ENCODE peak calls at places on chromosomes 2 and 18, in six cellular contexts. E, K, V, W, Z and T are unnamed samples.

GRCh38 chr2:174660984-174661675 is 63.5 kb upstream of the WIPF1 start:
- DNase-seq in E (no peak), K (no peak), V (no peak), W (no peak), Z (no peak), T (no peak)

GRCh38 chr2:48961009-48961408 is 193.3 kb downstream of the FSHR start:
- DNase-seq in E (no peak), K (no peak), V (no peak), W (no peak), Z (no peak), T (no peak)

GRCh38 chr18:43533371-43533770 is 256.1 kb upstream of the SYT4 start:
- DNase-seq in E (no peak), K (no peak), V (no peak), W (no peak), Z (no peak), T (no peak)

GRCh38 chr2:205481861-205482260 is 200.4 kb upstream of the NRP2 start:
- DNase-seq in E (no peak), K (no peak), V (no peak), W (no peak), Z (no peak), T (no peak)

GRCh38 chr2:231387904-231388724 is 7.4 kb upstream of the B3GNT7 start:
- DNase-seq in E (peak; percentile 76), K (no peak), V (no peak), W (no peak), Z (no peak), T (peak; percentile 85)

GRCh38 chr2:213016984-213017351 is 134.4 kb downstream of the IKZF2 start:
- DNase-seq in E (no peak), K (no peak), V (no peak), W (no peak), Z (no peak), T (no peak)

GRCh38 chr2:14516844-14517243 is 115.7 kb upstream of the LRATD1 start:
- DNase-seq in E (no peak), K (no peak), V (no peak), W (no peak), Z (no peak), T (no peak)

GRCh38 chr2:6808426-6808825 is 57.3 kb downstream of the CMPK2 start:
- DNase-seq in E (no peak), K (no peak), V (no peak), W (no peak), Z (no peak), T (no peak)

GRCh38 chr18:45745817-45746461 is 22.0 kb downstream of the SLC14A1 start:
- DNase-seq in E (peak; percentile 40), K (no peak), V (no peak), W (no peak), Z (no peak), T (no peak)

GRCh38 chr2:164257794-164258193 is 363.5 kb downstream of the GRB14 start:
- DNase-seq in E (no peak), K (no peak), V (no peak), W (no peak), Z (no peak), T (no peak)

GRCh38 chr2:62216616-62217015 is 20.7 kb downstream of the B3GNT2 start:
- DNase-seq in E (no peak), K (no peak), V (no peak), W (peak; percentile 25), Z (peak; percentile 46), T (no peak)

GRCh38 chr2:136183095-136183494 is 65.1 kb upstream of the CXCR4 start:
- DNase-seq in E (no peak), K (no peak), V (no peak), W (no peak), Z (no peak), T (no peak)

GRCh38 chr2:202376460-202377307 is 557 bp downstream of the BMPR2 start:
- DNase-seq in E (peak; percentile 58), K (no peak), V (peak; percentile 88), W (peak; percentile 51), Z (peak; percentile 48), T (peak; percentile 75)

GRCh38 chr2:136216073-136216472 is 98.1 kb upstream of the CXCR4 start:
- DNase-seq in E (no peak), K (no peak), V (no peak), W (no peak), Z (no peak), T (no peak)

GRCh38 chr2:134549104-134549503 is 169.7 kb downstream of the TMEM163 start:
- DNase-seq in E (no peak), K (no peak), V (no peak), W (no peak), Z (no peak), T (no peak)

GRCh38 chr2:216584112-216584511 is 49.1 kb upstream of the IGFBP2 start:
- DNase-seq in E (no peak), K (no peak), V (no peak), W (no peak), Z (no peak), T (no peak)

GRCh38 chr18:30016179-30016578 is 1026.4 kb downstream of the DSC3 start:
- DNase-seq in E (no peak), K (no peak), V (no peak), W (no peak), Z (no peak), T (no peak)

GRCh38 chr2:82994186-82994585 is 1464.9 kb downstream of the SUCLG1 start:
- DNase-seq in E (no peak), K (no peak), V (no peak), W (no peak), Z (no peak), T (no peak)

GRCh38 chr2:23399674-23400261 is 14.8 kb downstream of the KLHL29 start:
- DNase-seq in E (no peak), K (no peak), V (no peak), W (no peak), Z (no peak), T (no peak)

GRCh38 chr2:164954954-164955701 is at the start of gene SLC38A11:
- DNase-seq in E (peak; percentile 45), K (no peak), V (peak; percentile 82), W (peak; percentile 22), Z (no peak), T (peak; percentile 68)

GRCh38 chr2:150710916-150711315 is 223.4 kb upstream of the RND3 start:
- DNase-seq in E (no peak), K (no peak), V (no peak), W (no peak), Z (no peak), T (no peak)

GRCh38 chr2:45882707-45883106 is 231.2 kb downstream of the PRKCE start:
- DNase-seq in E (peak; percentile 75), K (no peak), V (no peak), W (peak; percentile 38), Z (no peak), T (peak; percentile 95)

GRCh38 chr2:23019476-23019875 is 365.5 kb upstream of the KLHL29 start:
- DNase-seq in E (no peak), K (no peak), V (no peak), W (no peak), Z (no peak), T (no peak)

GRCh38 chr18:61842146-61842545 is 50.7 kb downstream of the RNF152 start:
- DNase-seq in E (no peak), K (no peak), V (no peak), W (no peak), Z (no peak), T (no peak)

GRCh38 chr2:26740890-26741302 is 23.2 kb upstream of the SLC35F6 start:
- DNase-seq in E (no peak), K (no peak), V (no peak), W (no peak), Z (peak; percentile 55), T (no peak)

GRCh38 chr18:10377956-10378355 is 76.5 kb upstream of the APCDD1 start:
- DNase-seq in E (no peak), K (no peak), V (no peak), W (no peak), Z (no peak), T (no peak)

GRCh38 chr2:19176977-19177376 is 181.4 kb downstream of the OSR1 start:
- DNase-seq in E (no peak), K (no peak), V (no peak), W (no peak), Z (no peak), T (no peak)

GRCh38 chr2:43832457-43832856 is 6.2 kb downstream of the ABCG5 start:
- DNase-seq in E (no peak), K (no peak), V (no peak), W (no peak), Z (no peak), T (no peak)

GRCh38 chr2:108458082-108458481 is 9.1 kb downstream of the GCC2 start:
- DNase-seq in E (no peak), K (no peak), V (no peak), W (no peak), Z (no peak), T (no peak)

GRCh38 chr2:38613126-38613848 is 10.6 kb upstream of the HNRNPLL start:
- DNase-seq in E (no peak), K (no peak), V (no peak), W (no peak), Z (no peak), T (no peak)

GRCh38 chr2:924701-925100 is 25.9 kb upstream of the SNTG2 start:
- DNase-seq in E (no peak), K (no peak), V (no peak), W (no peak), Z (no peak), T (no peak)

GRCh38 chr2:172373761-172374160 is 53.6 kb upstream of the ITGA6 start:
- DNase-seq in E (no peak), K (no peak), V (no peak), W (no peak), Z (no peak), T (no peak)
- TF ChIP-seq CTCF in E (no peak), K (no peak), V (no peak), W (no peak), Z (no peak), T (no peak)

DNA sequence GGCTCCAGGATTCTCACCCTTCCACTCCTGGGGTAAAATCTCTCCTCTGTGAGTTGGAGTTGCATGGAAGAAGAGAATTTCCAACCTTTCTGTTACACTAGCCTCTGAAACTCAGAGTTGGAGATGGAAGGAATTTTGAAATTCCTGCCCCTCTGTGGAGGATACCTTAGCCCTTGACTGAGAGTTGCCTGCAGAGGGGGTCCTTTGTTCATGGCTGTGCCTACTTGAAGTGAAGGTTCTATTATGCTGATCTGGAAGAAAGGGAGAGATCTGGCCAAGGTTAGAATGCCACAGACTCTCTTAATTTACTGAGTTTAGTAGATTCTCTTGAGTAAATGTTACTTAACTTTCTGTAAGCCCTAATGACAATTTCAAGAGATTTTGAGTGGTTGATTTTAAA is 626.6 kb upstream of the GYPC start:
- DNase-seq in E (no peak), K (no peak), V (no peak), W (no peak), Z (no peak), T (no peak)
- H3K27ac ChIP-seq in E (no peak overlapping the region), K (no peak overlapping the region), V (no peak overlapping the region), W (no peak overlapping the region), Z (no peak overlapping the region), T (no peak overlapping the region)

GRCh38 chr2:238986491-238987351 is 138.8 kb downstream of the TWIST2 start:
- DNase-seq in E (no peak), K (no peak), V (peak; percentile 39), W (no peak), Z (no peak), T (peak; percentile 51)
- TF ChIP-seq POLR2A in E (no peak), K (no peak), V (no peak), W (no peak), Z (no peak), T (no peak)

GRCh38 chr2:177691177-177691576 is 298.6 kb downstream of the AGPS start:
- DNase-seq in E (no peak), K (no peak), V (no peak), W (no peak), Z (no peak), T (no peak)
- TF ChIP-seq CTCF in E (no peak), K (no peak), V (no peak), W (no peak), Z (no peak), T (no peak)